ENCODE peak calls at places on chromosome 21, in eight cellular contexts. I, Q, P, F, Z, M, E and A are unnamed samples.

GRCh38 chr21:24727803-24728425 is 879.4 kb downstream of the MRPL39 start:
- DNase-seq in I (no peak), Q (no peak), P (no peak), F (no peak), Z (no peak), M (no peak), E (no peak), A (no peak)

GRCh38 chr21:43987509-43987908 is 24.6 kb upstream of the TRAPPC10 start:
- DNase-seq in I (no peak), Q (no peak), P (no peak), F (no peak), Z (no peak), M (no peak), E (no peak), A (no peak)

GRCh38 chr21:46080171-46081021 is 17.5 kb upstream of the COL6A2 start:
- DNase-seq in I (no peak), Q (peak; percentile 69), P (no peak), F (no peak), Z (peak; percentile 70), M (no peak), E (peak; percentile 47), A (no peak)

GRCh38 chr21:38350681-38351080 is 93.9 kb downstream of the KCNJ15 start:
- DNase-seq in I (no peak), Q (no peak), P (no peak), F (no peak), Z (no peak), M (no peak), E (peak; percentile 59), A (no peak)

GRCh38 chr21:15140321-15141019 is 75.7 kb upstream of the NRIP1 start:
- DNase-seq in I (no peak), Q (no peak), P (no peak), F (no peak), Z (peak; percentile 10), M (peak; percentile 30), E (peak; percentile 41), A (peak; percentile 79)

GRCh38 chr21:34609244-34609950 is 5.5 kb downstream of the RCAN1 start:
- DNase-seq in I (no peak), Q (no peak), P (no peak), F (no peak), Z (no peak), M (peak; percentile 5), E (no peak), A (no peak)

GRCh38 chr21:42148584-42148983 is 70.4 kb upstream of the ABCG1 start:
- DNase-seq in I (no peak), Q (peak; percentile 16), P (no peak), F (no peak), Z (no peak), M (no peak), E (no peak), A (no peak)

GRCh38 chr21:31546402-31547155 is 112.9 kb upstream of the SOD1 start:
- DNase-seq in I (no peak), Q (no peak), P (no peak), F (no peak), Z (no peak), M (no peak), E (no peak), A (no peak)

GRCh38 chr21:44428281-44428942 is 26.9 kb upstream of the LRRC3 start:
- DNase-seq in I (peak; percentile 52), Q (no peak), P (peak; percentile 99), F (no peak), Z (no peak), M (peak; percentile 72), E (peak; percentile 54), A (peak; percentile 80)

GRCh38 chr21:43015906-43016540 is 41.7 kb downstream of the PKNOX1 start:
- DNase-seq in I (no peak), Q (no peak), P (no peak), F (no peak), Z (no peak), M (no peak), E (no peak), A (no peak)

GRCh38 chr21:39456665-39457064 is 4.9 kb downstream of the SH3BGR start:
- DNase-seq in I (no peak), Q (no peak), P (peak; percentile 22), F (no peak), Z (no peak), M (no peak), E (no peak), A (no peak)

GRCh38 chr21:46117586-46118304 is 19.8 kb downstream of the COL6A2 start:
- DNase-seq in I (no peak), Q (peak; percentile 62), P (no peak), F (no peak), Z (peak; percentile 3), M (no peak), E (peak; percentile 44), A (peak; percentile 57)

GRCh38 chr21:33936221-33937038 is 20.8 kb upstream of the ATP5PO start:
- DNase-seq in I (peak; percentile 55), Q (no peak), P (no peak), F (peak; percentile 22), Z (no peak), M (no peak), E (no peak), A (no peak)